ENCODE peak calls at places on chromosomes 6 and 20, in eight cellular contexts. N is activated CD4-positive, alpha-beta T cell treated with anti-CD3 and anti-CD28 coated beads, Interleukin-2, amount 50 U/mL, for 4 hours; B is Calu3; W is occipital lobe; K is pancreas; L is glutamatergic neuron; Z is D341Med; G is left cardiac atrium. R is an unnamed sample.

GRCh38 chr6:169075211-169075621 is 178.4 kb downstream of the THBS2 start:
- DNase-seq in G (peak), L (no peak), W (peak), K (peak), Z (no peak), B (no peak), N (no peak), R (no peak)

GRCh38 chr6:30882764-30883475 is 1.4 kb upstream of the DDR1 start:
- DNase-seq in L (no peak), W (no peak), N (no peak), K (peak), G (no peak), B (peak), Z (no peak), R (no peak)

GRCh38 chr6:80029442-80029841 is 25.0 kb downstream of the TTK start:
- DNase-seq in L (no peak), W (no peak), B (no peak), K (no peak), Z (no peak), N (no peak), G (no peak), R (no peak)

GRCh38 chr6:44074383-44075136 is 52.7 kb downstream of the MRPL14 start:
- DNase-seq in Z (peak), W (no peak), G (peak), L (peak), N (peak), K (peak), B (peak), R (peak)

GRCh38 chr20:8476023-8476422 is 344.0 kb downstream of the PLCB1 start:
- DNase-seq in W (no peak), K (no peak), Z (no peak), L (no peak), N (no peak), G (no peak), B (no peak), R (peak)

GRCh38 chr6:150894191-150894744 is 28.8 kb downstream of the MTHFD1L start:
- DNase-seq in L (no peak), K (no peak), B (no peak), N (no peak), Z (no peak), W (no peak), G (no peak), R (no peak)

GRCh38 chr6:37417393-37417792 is 15.6 kb upstream of the CMTR1 start:
- DNase-seq in N (no peak), L (no peak), W (no peak), B (no peak), G (no peak), Z (no peak), K (no peak), R (no peak)

GRCh38 chr6:41939091-41939847 is 2.3 kb downstream of the CCND3 start:
- DNase-seq in Z (no peak), G (peak), L (peak), B (no peak), W (peak), N (no peak), K (no peak), R (no peak)

GRCh38 chr6:30013296-30013922 is 47.7 kb upstream of the POLR1H start:
- DNase-seq in W (no peak), L (no peak), G (no peak), B (no peak), K (no peak), N (no peak), Z (peak), R (no peak)

GRCh38 chr6:125957391-125957693 is 772 bp downstream of the HINT3 start:
- DNase-seq in L (no peak), K (no peak), W (no peak), Z (no peak), N (no peak), B (no peak), G (no peak), R (no peak)

GRCh38 chr20:62980970-62981369 is 25.8 kb downstream of the BHLHE23 start:
- DNase-seq in N (peak), W (no peak), K (no peak), L (peak), B (no peak), G (no peak), Z (peak), R (no peak)

GRCh38 chr20:56247954-56248782 is at the start of gene MC3R:
- DNase-seq in W (peak), K (peak), L (peak), G (peak), N (peak), B (peak), Z (peak), R (peak)

GRCh38 chr6:33427585-33428218 is 7.8 kb downstream of the SYNGAP1 start:
- DNase-seq in B (peak), G (peak), N (peak), K (peak), W (peak), L (peak), Z (peak), R (peak)

GRCh38 chr6:111591370-111591900 is 14.2 kb downstream of the TRAF3IP2 start:
- DNase-seq in K (peak), N (no peak), W (no peak), L (no peak), B (peak), Z (no peak), G (peak), R (peak)

GRCh38 chr6:166437661-166438060 is 54.9 kb upstream of the MPC1 start:
- DNase-seq in W (no peak), G (no peak), Z (no peak), N (no peak), K (no peak), B (no peak), L (peak), R (no peak)

GRCh38 chr20:61598586-61598985 is 346.5 kb downstream of the CDH4 start:
- DNase-seq in N (no peak), W (no peak), B (no peak), L (no peak), Z (no peak), G (no peak), K (no peak), R (no peak)

GRCh38 chr6:98014791-98015201 is 731.8 kb upstream of the MMS22L start:
- DNase-seq in K (no peak), B (no peak), L (no peak), W (no peak), Z (no peak), N (no peak), G (no peak), R (no peak)